ENCODE peak calls at places on chromosomes 13 and 19, in ten cellular contexts. One of them, this sample, is unnamed.

GRCh38 chr19:22784051-22784450 is at the start of gene ZNF99:
- DNase-seq in tibial nerve: peak; percentile 59
- DNase-seq in nephron progenitor cell: no peak
- DNase-seq in endothelial cell: no peak
- DNase-seq in glutamatergic neuron: no peak
- DNase-seq in ascending aorta: peak; percentile 73
- DNase-seq in AG09309: no peak
- DNase-seq in colonic mucosa: no peak
- DNase-seq in pancreas: no peak
- DNase-seq in transverse colon: no peak
- DNase-seq in this sample: no peak

GRCh38 chr13:102401305-102401704 is 543 bp downstream of the FGF14 start:
- DNase-seq in transverse colon: no peak
- DNase-seq in ascending aorta: no peak
- DNase-seq in AG09309: no peak
- DNase-seq in colonic mucosa: no peak
- DNase-seq in nephron progenitor cell: no peak
- DNase-seq in endothelial cell: no peak
- DNase-seq in pancreas: no peak
- DNase-seq in glutamatergic neuron: no peak
- DNase-seq in tibial nerve: no peak
- DNase-seq in this sample: no peak

GRCh38 chr13:42275506-42275905 is 3.6 kb downstream of the AKAP11 start:
- DNase-seq in transverse colon: no peak
- DNase-seq in nephron progenitor cell: no peak
- DNase-seq in ascending aorta: no peak
- DNase-seq in tibial nerve: no peak
- DNase-seq in pancreas: no peak
- DNase-seq in AG09309: no peak
- DNase-seq in colonic mucosa: no peak
- DNase-seq in glutamatergic neuron: no peak
- DNase-seq in endothelial cell: no peak
- DNase-seq in this sample: no peak

GRCh38 chr13:106276876-106277275 is 258.6 kb downstream of the EFNB2 start:
- DNase-seq in ascending aorta: no peak
- DNase-seq in pancreas: no peak
- DNase-seq in colonic mucosa: no peak
- DNase-seq in glutamatergic neuron: no peak
- DNase-seq in transverse colon: no peak
- DNase-seq in tibial nerve: no peak
- DNase-seq in AG09309: peak; percentile 27
- DNase-seq in nephron progenitor cell: no peak
- DNase-seq in endothelial cell: no peak
- DNase-seq in this sample: no peak

GRCh38 chr19:54369082-54369691 is 4.5 kb upstream of the LAIR1 start:
- DNase-seq in AG09309: no peak
- DNase-seq in pancreas: no peak
- DNase-seq in tibial nerve: no peak
- DNase-seq in colonic mucosa: no peak
- DNase-seq in transverse colon: no peak
- DNase-seq in nephron progenitor cell: no peak
- DNase-seq in endothelial cell: no peak
- DNase-seq in glutamatergic neuron: no peak
- DNase-seq in ascending aorta: no peak
- DNase-seq in this sample: no peak

GRCh38 chr13:44842158-44842557 is 147.1 kb downstream of the NUFIP1 start:
- DNase-seq in transverse colon: no peak
- DNase-seq in glutamatergic neuron: no peak
- DNase-seq in endothelial cell: no peak
- DNase-seq in pancreas: no peak
- DNase-seq in colonic mucosa: no peak
- DNase-seq in tibial nerve: no peak
- DNase-seq in nephron progenitor cell: no peak
- DNase-seq in ascending aorta: no peak
- DNase-seq in AG09309: no peak
- DNase-seq in this sample: no peak

GRCh38 chr13:42992585-42993122 is 613 bp upstream of the EPSTI1 start:
- DNase-seq in endothelial cell: no peak
- DNase-seq in colonic mucosa: no peak
- DNase-seq in tibial nerve: no peak
- DNase-seq in nephron progenitor cell: no peak
- DNase-seq in AG09309: no peak
- DNase-seq in transverse colon: no peak
- DNase-seq in glutamatergic neuron: no peak
- DNase-seq in pancreas: no peak
- DNase-seq in ascending aorta: no peak
- DNase-seq in this sample: no peak

GRCh38 chr19:3942790-3943409 is 10.0 kb downstream of the NMRK2 start:
- DNase-seq in AG09309: no peak
- DNase-seq in ascending aorta: no peak
- DNase-seq in nephron progenitor cell: no peak
- DNase-seq in glutamatergic neuron: no peak
- DNase-seq in colonic mucosa: no peak
- DNase-seq in pancreas: no peak
- DNase-seq in endothelial cell: no peak
- DNase-seq in transverse colon: no peak
- DNase-seq in tibial nerve: no peak
- DNase-seq in this sample: no peak

GRCh38 chr19:58569943-58570670 is 3.0 kb downstream of the MZF1 start:
- DNase-seq in endothelial cell: no peak
- DNase-seq in tibial nerve: no peak
- DNase-seq in glutamatergic neuron: no peak
- DNase-seq in colonic mucosa: peak; percentile 18
- DNase-seq in AG09309: no peak
- DNase-seq in transverse colon: peak; percentile 8
- DNase-seq in nephron progenitor cell: no peak
- DNase-seq in pancreas: peak; percentile 9
- DNase-seq in ascending aorta: no peak
- DNase-seq in this sample: no peak

GRCh38 chr13:23743269-23743668 is 145.9 kb downstream of the MIPEP start:
- DNase-seq in AG09309: no peak
- DNase-seq in ascending aorta: no peak
- DNase-seq in tibial nerve: no peak
- DNase-seq in pancreas: no peak
- DNase-seq in nephron progenitor cell: no peak
- DNase-seq in transverse colon: no peak
- DNase-seq in glutamatergic neuron: no peak
- DNase-seq in colonic mucosa: no peak
- DNase-seq in endothelial cell: no peak
- DNase-seq in this sample: no peak

GRCh38 chr13:101065314-101065713 is 351.0 kb downstream of the NALCN start:
- DNase-seq in glutamatergic neuron: no peak
- DNase-seq in transverse colon: no peak
- DNase-seq in endothelial cell: no peak
- DNase-seq in tibial nerve: peak; percentile 9
- DNase-seq in pancreas: no peak
- DNase-seq in AG09309: peak; percentile 66
- DNase-seq in nephron progenitor cell: no peak
- DNase-seq in colonic mucosa: no peak
- DNase-seq in ascending aorta: no peak
- DNase-seq in this sample: no peak

GRCh38 chr19:8342684-8343482 is at the start of gene KANK3:
- DNase-seq in ascending aorta: peak; percentile 92
- DNase-seq in tibial nerve: peak; percentile 85
- DNase-seq in glutamatergic neuron: peak; percentile 95
- DNase-seq in endothelial cell: peak; percentile 97
- DNase-seq in pancreas: peak; percentile 95
- DNase-seq in transverse colon: peak; percentile 95
- DNase-seq in nephron progenitor cell: peak; percentile 97
- DNase-seq in colonic mucosa: peak; percentile 99
- DNase-seq in AG09309: peak; percentile 60
- DNase-seq in this sample: peak; percentile 95
- TF ChIP-seq CTCF in ascending aorta: no peak
- TF ChIP-seq CTCF in tibial nerve: no peak
- TF ChIP-seq CTCF in glutamatergic neuron: no peak
- TF ChIP-seq CTCF in endothelial cell: peak; percentile 6
- TF ChIP-seq CTCF in pancreas: no peak
- TF ChIP-seq CTCF in transverse colon: no peak
- TF ChIP-seq CTCF in nephron progenitor cell: no peak
- TF ChIP-seq CTCF in colonic mucosa: no peak
- TF ChIP-seq CTCF in AG09309: no peak
- TF ChIP-seq CTCF in this sample: no peak

GRCh38 chr13:27663947-27664346 is 42.3 kb downstream of the POLR1D start:
- DNase-seq in pancreas: no peak
- DNase-seq in AG09309: no peak
- DNase-seq in colonic mucosa: no peak
- DNase-seq in nephron progenitor cell: no peak
- DNase-seq in tibial nerve: no peak
- DNase-seq in endothelial cell: no peak
- DNase-seq in glutamatergic neuron: no peak
- DNase-seq in transverse colon: no peak
- DNase-seq in ascending aorta: no peak
- DNase-seq in this sample: no peak

GRCh38 chr13:27665761-27666160 is 44.1 kb downstream of the POLR1D start:
- DNase-seq in transverse colon: no peak
- DNase-seq in tibial nerve: no peak
- DNase-seq in colonic mucosa: no peak
- DNase-seq in ascending aorta: no peak
- DNase-seq in pancreas: no peak
- DNase-seq in AG09309: no peak
- DNase-seq in glutamatergic neuron: no peak
- DNase-seq in nephron progenitor cell: no peak
- DNase-seq in endothelial cell: no peak
- DNase-seq in this sample: no peak

GRCh38 chr13:27666951-27667350 is 45.3 kb downstream of the POLR1D start:
- DNase-seq in ascending aorta: no peak
- DNase-seq in nephron progenitor cell: no peak
- DNase-seq in tibial nerve: no peak
- DNase-seq in endothelial cell: no peak
- DNase-seq in pancreas: no peak
- DNase-seq in transverse colon: no peak
- DNase-seq in colonic mucosa: no peak
- DNase-seq in glutamatergic neuron: no peak
- DNase-seq in AG09309: no peak
- DNase-seq in this sample: no peak

GRCh38 chr13:27662738-27663470 is 41.2 kb downstream of the POLR1D start:
- DNase-seq in transverse colon: no peak
- DNase-seq in tibial nerve: no peak
- DNase-seq in nephron progenitor cell: no peak
- DNase-seq in colonic mucosa: no peak
- DNase-seq in endothelial cell: no peak
- DNase-seq in glutamatergic neuron: no peak
- DNase-seq in pancreas: no peak
- DNase-seq in AG09309: no peak
- DNase-seq in ascending aorta: no peak
- DNase-seq in this sample: no peak

DNA sequence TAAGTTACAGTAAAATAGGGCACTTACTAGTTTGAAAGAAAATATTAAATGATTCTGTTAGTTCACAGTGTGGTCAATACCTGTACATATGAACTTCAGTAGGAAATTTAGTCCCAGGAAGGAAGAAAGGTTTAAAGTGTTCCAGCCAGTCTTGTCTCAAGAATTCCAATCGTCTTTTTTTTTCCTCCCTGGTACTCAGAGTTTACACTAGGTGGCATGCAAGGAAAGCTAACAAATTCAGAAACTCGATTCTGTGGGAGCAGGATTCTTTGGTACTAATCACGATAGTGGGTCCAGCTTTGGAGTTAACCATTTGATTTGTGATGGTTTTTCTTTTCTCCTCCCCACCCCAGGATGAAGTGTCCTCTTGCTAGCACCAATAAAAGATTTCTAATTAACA is 43.6 kb downstream of the POLR1D start:
- DNase-seq in ascending aorta: no peak
- DNase-seq in pancreas: no peak
- DNase-seq in AG09309: no peak
- DNase-seq in transverse colon: no peak
- DNase-seq in glutamatergic neuron: no peak
- DNase-seq in nephron progenitor cell: no peak
- DNase-seq in tibial nerve: no peak
- DNase-seq in colonic mucosa: no peak
- DNase-seq in endothelial cell: no peak
- DNase-seq in this sample: no peak
- TF ChIP-seq CTCF in ascending aorta: no peak
- TF ChIP-seq CTCF in pancreas: no peak
- TF ChIP-seq CTCF in AG09309: no peak
- TF ChIP-seq CTCF in transverse colon: no peak
- TF ChIP-seq CTCF in glutamatergic neuron: no peak
- TF ChIP-seq CTCF in nephron progenitor cell: no peak
- TF ChIP-seq CTCF in tibial nerve: no peak
- TF ChIP-seq CTCF in colonic mucosa: no peak
- TF ChIP-seq CTCF in endothelial cell: no peak
- TF ChIP-seq CTCF in this sample: no peak

DNA sequence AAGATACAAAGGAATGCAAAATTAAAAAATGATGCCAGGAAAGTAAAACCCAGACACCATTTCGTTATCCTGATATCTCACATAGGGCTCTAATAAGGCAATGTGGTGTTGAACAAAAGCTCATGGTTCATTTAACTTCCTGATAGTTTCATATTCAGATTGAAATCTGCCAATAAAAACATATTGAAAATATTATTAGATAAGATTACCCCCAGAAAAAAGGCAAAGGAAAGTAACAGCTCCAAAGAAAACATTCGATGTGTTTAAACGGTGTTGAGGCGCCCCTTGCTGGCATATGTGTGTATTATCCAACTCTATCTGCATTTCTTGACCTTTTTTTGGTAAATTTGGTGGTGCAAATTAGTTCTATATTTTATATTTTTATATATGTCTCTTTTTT is 75.9 kb downstream of the ESD start:
- DNase-seq in AG09309: no peak
- DNase-seq in endothelial cell: peak; percentile 26
- DNase-seq in tibial nerve: peak; percentile 68
- DNase-seq in pancreas: peak; percentile 9
- DNase-seq in nephron progenitor cell: peak; percentile 53
- DNase-seq in ascending aorta: peak; percentile 68
- DNase-seq in colonic mucosa: peak; percentile 48
- DNase-seq in transverse colon: peak; percentile 39
- DNase-seq in glutamatergic neuron: peak; percentile 50
- DNase-seq in this sample: peak; percentile 14
- TF ChIP-seq CTCF in AG09309: peak; percentile 52
- TF ChIP-seq CTCF in endothelial cell: peak; percentile 56
- TF ChIP-seq CTCF in tibial nerve: peak; percentile 49
- TF ChIP-seq CTCF in pancreas: peak; percentile 52
- TF ChIP-seq CTCF in nephron progenitor cell: peak; percentile 76
- TF ChIP-seq CTCF in ascending aorta: peak; percentile 69
- TF ChIP-seq CTCF in colonic mucosa: peak; percentile 40
- TF ChIP-seq CTCF in transverse colon: peak; percentile 64
- TF ChIP-seq CTCF in glutamatergic neuron: peak; percentile 69
- TF ChIP-seq CTCF in this sample: peak; percentile 47

GRCh38 chr19:37333457-37333856 is 37.4 kb upstream of the ZNF527 start:
- DNase-seq in transverse colon: no peak
- DNase-seq in colonic mucosa: no peak
- DNase-seq in pancreas: no peak
- DNase-seq in AG09309: no peak
- DNase-seq in tibial nerve: no peak
- DNase-seq in glutamatergic neuron: no peak
- DNase-seq in nephron progenitor cell: no peak
- DNase-seq in ascending aorta: no peak
- DNase-seq in endothelial cell: no peak
- DNase-seq in this sample: no peak

GRCh38 chr19:37332839-37333238 is 38.1 kb upstream of the ZNF527 start:
- DNase-seq in transverse colon: no peak
- DNase-seq in endothelial cell: no peak
- DNase-seq in ascending aorta: no peak
- DNase-seq in AG09309: no peak
- DNase-seq in nephron progenitor cell: no peak
- DNase-seq in tibial nerve: no peak
- DNase-seq in glutamatergic neuron: no peak
- DNase-seq in colonic mucosa: no peak
- DNase-seq in pancreas: no peak
- DNase-seq in this sample: no peak

GRCh38 chr19:37334179-37335071 is 36.5 kb upstream of the ZNF527 start:
- DNase-seq in pancreas: peak; percentile 87
- DNase-seq in ascending aorta: peak; percentile 95
- DNase-seq in endothelial cell: peak; percentile 81
- DNase-seq in nephron progenitor cell: peak; percentile 86
- DNase-seq in AG09309: peak; percentile 39
- DNase-seq in glutamatergic neuron: peak; percentile 90
- DNase-seq in transverse colon: peak; percentile 92
- DNase-seq in colonic mucosa: peak; percentile 92
- DNase-seq in tibial nerve: peak; percentile 90
- DNase-seq in this sample: peak; percentile 87

GRCh38 chr19:37329686-37330085 is 41.2 kb upstream of the ZNF527 start:
- DNase-seq in endothelial cell: peak; percentile 10
- DNase-seq in tibial nerve: no peak
- DNase-seq in ascending aorta: no peak
- DNase-seq in pancreas: no peak
- DNase-seq in colonic mucosa: no peak
- DNase-seq in glutamatergic neuron: no peak
- DNase-seq in nephron progenitor cell: no peak
- DNase-seq in AG09309: no peak
- DNase-seq in transverse colon: no peak
- DNase-seq in this sample: no peak
- TF ChIP-seq CTCF in endothelial cell: no peak
- TF ChIP-seq CTCF in tibial nerve: no peak
- TF ChIP-seq CTCF in ascending aorta: no peak
- TF ChIP-seq CTCF in pancreas: no peak
- TF ChIP-seq CTCF in colonic mucosa: no peak
- TF ChIP-seq CTCF in glutamatergic neuron: no peak
- TF ChIP-seq CTCF in nephron progenitor cell: no peak
- TF ChIP-seq CTCF in AG09309: no peak
- TF ChIP-seq CTCF in transverse colon: no peak
- TF ChIP-seq CTCF in this sample: no peak

This sample was measured in Calu3.